ENCODE peak calls at places on chromosomes 5 and 9, in four cellular contexts. One of them, this sample, is unnamed.

GRCh38 chr9:125551781-125552180 is 155.2 kb downstream of the MAPKAP1 start:
- DNase-seq in GM06990: no peak
- DNase-seq in AG09319: no peak
- DNase-seq in lower lobe of right lung: no peak
- DNase-seq in this sample: no peak

GRCh38 chr9:137465000-137465769 is 6.1 kb upstream of the NSMF start:
- DNase-seq in GM06990: no peak
- DNase-seq in AG09319: no peak
- DNase-seq in lower lobe of right lung: peak
- DNase-seq in this sample: no peak

GRCh38 chr5:62051747-62052146 is 254.3 kb upstream of the KIF2A start:
- DNase-seq in AG09319: no peak
- DNase-seq in GM06990: no peak
- DNase-seq in lower lobe of right lung: no peak
- DNase-seq in this sample: no peak

GRCh38 chr9:112430006-112430522 is 50.2 kb downstream of the HSDL2 start:
- DNase-seq in GM06990: no peak
- DNase-seq in lower lobe of right lung: no peak
- DNase-seq in AG09319: no peak
- DNase-seq in this sample: no peak

GRCh38 chr5:91307023-91307422 is 76.1 kb downstream of the ARRDC3 start:
- DNase-seq in GM06990: no peak
- DNase-seq in AG09319: peak
- DNase-seq in lower lobe of right lung: no peak
- DNase-seq in this sample: no peak

GRCh38 chr5:142211918-142212317 is 103.3 kb downstream of the NDFIP1 start:
- DNase-seq in lower lobe of right lung: no peak
- DNase-seq in GM06990: no peak
- DNase-seq in AG09319: no peak
- DNase-seq in this sample: no peak

GRCh38 chr5:133819977-133820471 is 148.4 kb downstream of the C5orf15 start:
- DNase-seq in GM06990: no peak
- DNase-seq in lower lobe of right lung: no peak
- DNase-seq in AG09319: no peak
- DNase-seq in this sample: no peak

GRCh38 chr5:72624641-72625236 is 117.5 kb upstream of the ZNF366 start:
- DNase-seq in AG09319: no peak
- DNase-seq in lower lobe of right lung: no peak
- DNase-seq in GM06990: no peak
- DNase-seq in this sample: no peak

GRCh38 chr5:176373100-176373818 is 8.0 kb downstream of the ARL10 start:
- DNase-seq in AG09319: no peak
- DNase-seq in lower lobe of right lung: no peak
- DNase-seq in GM06990: no peak
- DNase-seq in this sample: no peak